ENCODE peak calls at places on chromosomes 2 and 18, in four cellular contexts. I is pancreas, P is AG09319, J is kidney. E is an unnamed sample.

GRCh38 chr18:3810271-3810670 is 360.3 kb downstream of the TGIF1 start:
- DNase-seq in I (no peak), P (no peak), J (no peak), E (no peak)

GRCh38 chr2:219430633-219431615 is 3.7 kb upstream of the SPEG start:
- DNase-seq in I (no peak), P (no peak), J (no peak), E (no peak)

GRCh38 chr18:63290456-63291200 is 28.9 kb downstream of the BCL2 start:
- DNase-seq in I (no peak), P (no peak), J (no peak), E (no peak)

GRCh38 chr2:202822411-202822810 is 49.2 kb downstream of the ICA1L start:
- DNase-seq in I (no peak), P (no peak), J (no peak), E (no peak)

GRCh38 chr2:68643011-68643873 is at the start of gene PROKR1:
- DNase-seq in I (peak), P (no peak), J (peak), E (peak)

GRCh38 chr18:11149441-11150270 is at the start of gene PIEZO2:
- DNase-seq in I (peak), P (no peak), J (peak), E (peak)

GRCh38 chr2:70927641-70928040 is 8.1 kb upstream of the ATP6V1B1 start:
- DNase-seq in I (no peak), P (no peak), J (no peak), E (no peak)

GRCh38 chr2:164369416-164369815 is 251.9 kb downstream of the GRB14 start:
- DNase-seq in I (no peak), P (no peak), J (no peak), E (no peak)

GRCh38 chr18:24011095-24011917 is 3.2 kb upstream of the TTC39C start:
- DNase-seq in I (no peak), P (no peak), J (no peak), E (no peak)

GRCh38 chr18:13681701-13682100 is 44.7 kb downstream of the FAM210A start:
- DNase-seq in I (no peak), P (no peak), J (no peak), E (no peak)

GRCh38 chr18:13676499-13676898 is 49.9 kb downstream of the FAM210A start:
- DNase-seq in I (no peak), P (no peak), J (no peak), E (no peak)

GRCh38 chr18:13684546-13684945 is 41.8 kb downstream of the FAM210A start:
- DNase-seq in I (no peak), P (no peak), J (no peak), E (no peak)

GRCh38 chr18:13680612-13681011 is 45.7 kb downstream of the FAM210A start:
- DNase-seq in I (no peak), P (no peak), J (no peak), E (peak)
- TF ChIP-seq CTCF in I (peak), P (no peak), J (peak), E (peak)

GRCh38 chr2:157302492-157303099 is 23.0 kb downstream of the ERMN start:
- DNase-seq in I (no peak), P (peak), J (no peak), E (no peak)

GRCh38 chr2:157305713-157306110 is 19.9 kb downstream of the ERMN start:
- DNase-seq in I (no peak), P (no peak), J (no peak), E (no peak)

GRCh38 chr2:157301323-157301722 is 24.3 kb downstream of the ERMN start:
- DNase-seq in I (no peak), P (no peak), J (no peak), E (no peak)

GRCh38 chr2:157304811-157305712 is 20.6 kb downstream of the ERMN start:
- DNase-seq in I (no peak), P (no peak), J (no peak), E (no peak)

DNA sequence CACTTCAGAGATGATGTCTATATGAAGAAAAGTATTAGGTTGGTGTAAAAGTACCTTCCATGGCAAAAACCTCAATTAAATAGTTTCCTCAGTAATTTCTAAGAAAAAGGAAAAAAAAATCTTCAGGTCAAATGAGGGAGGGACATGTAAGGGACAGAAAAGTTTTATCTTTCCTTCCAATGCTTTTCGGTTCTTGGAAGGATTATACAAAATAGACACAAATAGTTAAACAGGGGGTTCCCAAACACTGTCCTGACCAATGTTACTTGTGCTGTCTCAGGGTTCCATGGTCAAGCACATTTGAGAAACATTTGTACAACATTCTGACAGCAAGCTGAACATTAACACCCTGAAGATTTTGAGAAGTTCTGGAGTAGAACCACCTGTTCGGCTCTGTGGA is 22.0 kb downstream of the ERMN start:
- DNase-seq in I (no peak), P (no peak), J (no peak), E (no peak)
- TF ChIP-seq CTCF in I (no peak), P (no peak), J (no peak), E (no peak)

DNA sequence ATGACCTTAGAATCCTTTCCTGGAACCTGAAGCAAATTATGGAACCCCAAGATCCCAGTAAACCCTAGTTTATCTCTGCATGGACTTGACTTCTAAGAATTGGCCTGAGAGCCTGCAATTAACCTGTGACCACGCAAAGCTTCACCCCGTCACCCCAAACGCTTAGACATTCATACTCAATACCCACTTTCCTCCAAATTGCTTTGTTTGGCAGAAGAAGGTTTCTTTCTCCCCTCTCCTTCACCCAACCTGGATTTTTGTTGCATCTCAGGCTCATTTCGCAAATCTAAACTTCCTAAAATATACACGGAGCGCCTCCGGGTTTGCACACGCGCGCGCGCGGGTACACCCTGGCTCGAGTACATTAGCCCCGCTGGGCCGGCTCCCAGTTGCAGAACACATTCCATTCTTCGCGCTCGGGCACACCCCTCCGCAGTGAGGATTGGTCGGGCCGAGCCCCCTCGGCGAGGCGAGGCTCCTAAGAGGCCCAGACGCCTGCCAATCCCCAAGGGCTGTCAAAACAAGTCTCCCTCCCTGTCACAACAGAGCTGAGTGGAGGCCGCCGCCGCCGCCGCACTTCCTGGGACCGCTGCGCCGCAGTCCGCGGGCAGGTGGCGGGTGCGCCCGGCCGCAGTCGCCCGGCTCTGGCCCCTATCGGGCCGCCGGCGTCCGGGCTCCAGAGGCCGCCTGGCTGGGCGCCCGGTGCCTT is at the start of gene PLCL1:
- DNase-seq in I (peak), P (peak), J (peak), E (peak)
- TF ChIP-seq CTCF in I (no peak), P (no peak), J (peak), E (no peak)

DNA sequence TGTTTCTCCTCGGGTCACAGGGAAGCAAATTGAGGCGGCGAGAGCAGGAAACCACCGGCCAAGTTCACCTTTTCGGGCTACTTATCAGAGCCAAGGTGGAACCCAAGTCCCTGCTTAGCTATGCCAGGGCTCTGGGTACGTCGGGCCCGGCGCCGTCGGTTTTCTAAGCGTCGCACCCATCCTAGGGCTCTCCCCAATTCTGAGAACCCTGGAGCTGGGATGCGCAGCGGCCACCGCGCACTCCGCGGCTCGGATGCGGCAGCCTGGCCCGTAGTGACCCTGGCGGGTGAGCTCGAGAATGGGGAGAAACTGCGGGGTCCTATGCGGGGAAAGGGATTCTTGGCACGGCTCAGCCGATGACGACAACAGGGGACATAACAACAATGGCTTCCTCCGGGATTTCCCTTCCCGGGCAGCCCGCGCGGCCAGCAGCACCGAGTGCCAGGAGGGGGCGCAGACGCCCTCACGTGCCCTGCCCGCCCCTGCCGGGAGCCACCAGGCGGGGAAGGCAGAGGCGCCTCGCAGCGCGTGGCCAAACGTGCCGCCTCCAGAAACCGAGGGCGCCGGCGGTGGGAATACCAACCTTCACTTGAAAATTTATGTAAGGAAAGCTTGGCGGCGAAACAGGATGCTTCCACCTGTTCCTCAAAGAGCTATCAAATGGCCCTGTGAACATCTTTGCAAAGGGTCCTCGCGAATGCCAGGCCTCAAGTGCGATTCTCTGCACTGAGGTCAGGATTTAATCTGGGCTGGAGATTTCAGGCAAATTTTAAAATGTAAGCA is 2.1 kb upstream of the SLC30A3 start:
- DNase-seq in I (peak), P (no peak), J (peak), E (peak)
- TF ChIP-seq CTCF in I (no peak), P (peak), J (peak), E (peak)

E was measured in mesothelial cell of epicardium.